ENCODE peak calls at places on chromosome 1, in five cellular contexts. B is T-helper 9 cell, S is KG1, V is RWPE1, N is retina. G is an unnamed sample.
A peak's percentile ranks its signal among the peaks of the same experiment; 100 is the strongest.

GRCh38 chr1:46408356-46409062 is 14.4 kb downstream of the FAAH start:
- DNase-seq in B (no peak), S (no peak), V (no peak), N (no peak), G (no peak)

GRCh38 chr1:17635811-17636210 is 96.3 kb downstream of the ARHGEF10L start:
- DNase-seq in B (no peak), S (no peak), V (no peak), N (no peak), G (no peak)

GRCh38 chr1:176617881-176618280 is 154.9 kb downstream of the PAPPA2 start:
- DNase-seq in B (no peak), S (no peak), V (no peak), N (no peak), G (no peak)

GRCh38 chr1:178870944-178871343 is at the start of gene ANGPTL1:
- DNase-seq in B (no peak), S (no peak), V (no peak), N (peak; percentile 65), G (no peak)

GRCh38 chr1:54758678-54759348 is 5.5 kb downstream of the PARS2 start:
- DNase-seq in B (no peak), S (no peak), V (no peak), N (no peak), G (no peak)

GRCh38 chr1:110255388-110255787 is 45.3 kb downstream of the KCNC4 start:
- DNase-seq in B (no peak), S (no peak), V (no peak), N (no peak), G (no peak)

GRCh38 chr1:246425139-246425794 is 81.8 kb downstream of the SMYD3 start:
- DNase-seq in B (no peak), S (no peak), V (peak; percentile 49), N (no peak), G (no peak)

GRCh38 chr1:164843743-164844500 is 284.9 kb downstream of the PBX1 start:
- DNase-seq in B (no peak), S (no peak), V (no peak), N (no peak), G (no peak)

GRCh38 chr1:55275151-55275748 is 60.1 kb upstream of the USP24 start:
- DNase-seq in B (no peak), S (no peak), V (no peak), N (peak; percentile 48), G (no peak)

GRCh38 chr1:4659247-4659646 is 4.8 kb downstream of the AJAP1 start:
- DNase-seq in B (no peak), S (no peak), V (no peak), N (peak; percentile 41), G (no peak)

GRCh38 chr1:20625176-20626097 is 7.8 kb upstream of the PINK1 start:
- DNase-seq in B (no peak), S (no peak), V (no peak), N (no peak), G (no peak)

GRCh38 chr1:39269791-39270342 is 65.4 kb downstream of the MACF1 start:
- DNase-seq in B (no peak), S (no peak), V (no peak), N (peak; percentile 26), G (no peak)

GRCh38 chr1:19476440-19477190 is 8.7 kb downstream of the CAPZB start:
- DNase-seq in B (peak; percentile 37), S (peak; percentile 61), V (no peak), N (no peak), G (no peak)

GRCh38 chr1:198265073-198265661 is 108.4 kb downstream of the NEK7 start:
- DNase-seq in B (no peak), S (no peak), V (no peak), N (no peak), G (no peak)

GRCh38 chr1:23417570-23417969 is 7.0 kb downstream of the TCEA3 start:
- DNase-seq in B (no peak), S (no peak), V (no peak), N (no peak), G (no peak)

GRCh38 chr1:163661386-163661785 is 339.6 kb downstream of the NUF2 start:
- DNase-seq in B (no peak), S (no peak), V (no peak), N (no peak), G (no peak)

GRCh38 chr1:221824909-221825308 is 83.0 kb upstream of the DUSP10 start:
- DNase-seq in B (no peak), S (no peak), V (no peak), N (no peak), G (no peak)

GRCh38 chr1:37394574-37395464 is 79.6 kb upstream of the ZC3H12A start:
- DNase-seq in B (no peak), S (no peak), V (no peak), N (peak; percentile 50), G (no peak)

GRCh38 chr1:16608838-16609560 is 4.4 kb downstream of the NBPF1 start:
- DNase-seq in B (no peak), S (no peak), V (no peak), N (no peak), G (no peak)

G was measured in LoVo.